ENCODE peak calls at places on chromosomes 7 and 10, in ten cellular contexts. A is RWPE1; M is pancreas; C is stomach; B is right lobe of liver; H is coronary artery; N is CD4-positive, alpha-beta T cell; X is body of pancreas; R is spleen; O is Peyer's patch. U is an unnamed sample.

GRCh38 chr7:82413237-82413636 is 30.3 kb downstream of the CACNA2D1 start:
- DNase-seq in B (no peak), A (no peak), H (no peak), R (no peak), N (no peak), M (no peak), X (no peak), C (no peak), O (no peak), U (no peak)

GRCh38 chr10:77301305-77301730 is 336.3 kb downstream of the KCNMA1 start:
- DNase-seq in H (no peak), R (no peak), C (no peak), B (no peak), A (peak), N (no peak), M (no peak), X (no peak), O (no peak), U (no peak)

GRCh38 chr10:121132278-121132672 is 281.1 kb downstream of the WDR11 start:
- DNase-seq in H (no peak), C (no peak), A (no peak), O (no peak), M (no peak), N (no peak), B (no peak), X (no peak), R (no peak), U (no peak)

GRCh38 chr10:127905623-127906261 is 1.2 kb upstream of the PTPRE start:
- DNase-seq in B (no peak), M (no peak), R (no peak), O (peak), A (no peak), C (no peak), X (no peak), N (no peak), H (no peak), U (no peak)

GRCh38 chr10:112140110-112140755 is 43.3 kb downstream of the GPAM start:
- DNase-seq in H (no peak), M (peak), O (peak), C (peak), X (peak), R (peak), A (peak), N (peak), B (peak), U (peak)

GRCh38 chr7:134605978-134606923 is 40.4 kb upstream of the BPGM start:
- DNase-seq in R (peak), H (no peak), B (peak), X (peak), N (peak), M (peak), A (peak), C (peak), O (peak), U (peak)

GRCh38 chr10:110420401-110421193 is 77.1 kb upstream of the DUSP5 start:
- DNase-seq in B (peak), A (no peak), O (no peak), N (no peak), X (peak), H (no peak), M (peak), R (no peak), C (peak), U (no peak)

GRCh38 chr10:101694056-101694673 is 805 bp downstream of the FBXW4 start:
- DNase-seq in O (peak), M (peak), B (peak), H (peak), X (peak), N (peak), A (peak), R (peak), C (peak), U (peak)

GRCh38 chr7:26348987-26349809 is 57.5 kb downstream of the SNX10 start:
- DNase-seq in C (no peak), B (no peak), O (no peak), N (no peak), X (no peak), M (no peak), H (no peak), A (peak), R (no peak), U (no peak)

GRCh38 chr10:79046991-79047874 is 21.5 kb upstream of the ZMIZ1 start:
- DNase-seq in M (peak), R (peak), N (no peak), A (no peak), B (peak), X (no peak), O (no peak), H (no peak), C (no peak), U (no peak)

GRCh38 chr7:151454306-151454705 is 14.4 kb upstream of the CRYGN start:
- DNase-seq in B (peak), X (no peak), C (no peak), O (no peak), M (no peak), H (no peak), A (no peak), N (no peak), R (peak), U (no peak)

GRCh38 chr7:16708980-16709379 is 44.6 kb upstream of the TSPAN13 start:
- DNase-seq in N (no peak), B (no peak), M (no peak), X (no peak), O (no peak), R (no peak), A (peak), H (no peak), C (no peak), U (peak)

GRCh38 chr10:11285171-11285570 is 267.5 kb downstream of the CELF2 start:
- DNase-seq in X (no peak), A (no peak), R (no peak), N (no peak), H (peak), O (no peak), M (no peak), B (no peak), C (no peak), U (no peak)

GRCh38 chr7:35714407-35714806 is 19.5 kb upstream of the HERPUD2 start:
- DNase-seq in N (no peak), H (no peak), O (no peak), R (no peak), X (no peak), A (no peak), C (no peak), M (no peak), B (no peak), U (no peak)

GRCh38 chr7:107044347-107045194 is at the start of gene PRKAR2B:
- DNase-seq in A (peak), N (peak), B (peak), M (peak), O (peak), H (peak), R (peak), X (peak), C (peak), U (peak)

GRCh38 chr10:79093658-79094411 is 25.1 kb downstream of the ZMIZ1 start:
- DNase-seq in M (peak), B (peak), C (peak), A (no peak), R (no peak), H (no peak), O (peak), X (peak), N (no peak), U (no peak)

GRCh38 chr10:11246752-11247467 is 229.2 kb downstream of the CELF2 start:
- DNase-seq in X (no peak), N (no peak), A (no peak), B (no peak), M (no peak), O (no peak), H (no peak), C (no peak), R (peak), U (no peak)

GRCh38 chr10:12041766-12042408 is 722 bp downstream of the UPF2 start:
- DNase-seq in X (peak), O (peak), R (no peak), B (no peak), N (no peak), A (peak), H (no peak), C (no peak), M (peak), U (peak)

GRCh38 chr10:97771055-97771811 is 566 bp downstream of the SFRP5 start:
- DNase-seq in B (no peak), M (peak), X (no peak), O (no peak), H (no peak), C (no peak), N (no peak), R (no peak), A (peak), U (peak)

GRCh38 chr7:47400741-47401206 is 181.1 kb downstream of the TNS3 start:
- DNase-seq in B (peak), R (peak), C (peak), M (no peak), H (peak), X (no peak), A (no peak), O (peak), N (no peak), U (no peak)

GRCh38 chr7:138952791-138953190 is 28.4 kb downstream of the KIAA1549 start:
- DNase-seq in B (no peak), C (no peak), H (no peak), A (no peak), O (no peak), R (no peak), X (no peak), N (no peak), M (no peak), U (no peak)

GRCh38 chr10:96642973-96643372 is 56.2 kb upstream of the TM9SF3 start:
- DNase-seq in H (no peak), A (no peak), O (peak), B (peak), M (peak), N (peak), C (peak), R (peak), X (peak), U (peak)

GRCh38 chr7:158473238-158473637 is 114.4 kb downstream of the PTPRN2 start:
- DNase-seq in B (no peak), C (no peak), M (no peak), X (no peak), O (no peak), A (no peak), R (no peak), H (no peak), N (no peak), U (no peak)

GRCh38 chr7:88229302-88229870 is 9.5 kb upstream of the SRI start:
- DNase-seq in O (no peak), X (no peak), H (no peak), R (no peak), A (no peak), C (no peak), M (no peak), N (no peak), B (no peak), U (no peak)

GRCh38 chr7:95469187-95469586 is 16.6 kb upstream of the ASB4 start:
- DNase-seq in H (no peak), O (no peak), R (no peak), B (no peak), A (no peak), X (no peak), N (no peak), M (no peak), C (no peak), U (no peak)
- H3K27ac ChIP-seq in H (no peak), O (no peak), R (no peak), B (no peak), A (no peak), X (no peak), N (no peak), M (no peak), C (no peak), U (no peak)

GRCh38 chr7:141557360-141557759 is 6.2 kb downstream of the AGK start:
- DNase-seq in A (no peak), N (no peak), R (no peak), M (no peak), X (no peak), O (no peak), C (no peak), H (no peak), B (no peak), U (no peak)
- TF ChIP-seq CTCF in A (no peak), N (no peak), R (no peak), M (no peak), X (no peak), O (no peak), C (no peak), H (no peak), B (no peak), U (no peak)

GRCh38 chr10:36801660-36802059 is 323.7 kb upstream of the ANKRD30A start:
- DNase-seq in O (no peak), N (no peak), M (no peak), H (no peak), B (no peak), X (no peak), C (no peak), A (no peak), R (no peak), U (no peak)

GRCh38 chr10:36803229-36803628 is 322.2 kb upstream of the ANKRD30A start:
- DNase-seq in R (no peak), O (no peak), X (no peak), B (no peak), M (no peak), C (no peak), N (no peak), A (no peak), H (no peak), U (no peak)

DNA sequence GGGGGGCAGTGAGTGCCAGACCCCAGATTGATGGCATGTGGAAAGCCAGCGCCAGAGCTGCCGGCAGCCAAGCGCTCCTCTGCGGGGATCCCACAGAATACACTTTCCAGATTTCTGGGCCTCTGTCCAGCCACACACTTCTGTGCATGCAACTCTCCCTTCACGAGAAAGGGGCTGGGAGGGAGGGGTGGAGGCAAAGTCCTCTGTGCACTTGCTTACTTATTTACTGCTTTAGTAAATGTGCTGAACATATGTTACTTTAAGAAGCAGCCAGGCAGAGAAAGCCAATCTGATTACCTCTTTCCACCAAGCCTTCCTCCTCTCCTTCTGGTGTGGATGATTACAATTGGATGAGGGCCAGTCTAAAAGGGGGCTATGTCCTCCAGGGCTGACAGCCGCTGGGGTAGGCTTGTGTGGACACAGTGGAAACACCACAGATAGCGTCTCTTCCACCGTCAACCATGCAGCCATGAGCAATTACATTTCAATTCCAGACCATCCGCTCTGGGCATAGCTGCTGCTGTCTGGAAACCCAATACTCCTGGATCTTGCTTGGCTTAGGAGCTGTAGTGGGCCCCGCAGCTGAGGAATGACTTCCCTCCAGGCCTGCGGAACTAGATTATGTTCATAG is 322.8 kb upstream of the ANKRD30A start:
- DNase-seq in X (peak), O (no peak), R (no peak), B (no peak), C (no peak), H (no peak), N (no peak), M (peak), A (no peak), U (no peak)
- H3K27ac ChIP-seq in X (no peak), O (no peak), R (peak), B (no peak), C (no peak), H (no peak), N (no peak), M (no peak), A (no peak), U (no peak)

DNA sequence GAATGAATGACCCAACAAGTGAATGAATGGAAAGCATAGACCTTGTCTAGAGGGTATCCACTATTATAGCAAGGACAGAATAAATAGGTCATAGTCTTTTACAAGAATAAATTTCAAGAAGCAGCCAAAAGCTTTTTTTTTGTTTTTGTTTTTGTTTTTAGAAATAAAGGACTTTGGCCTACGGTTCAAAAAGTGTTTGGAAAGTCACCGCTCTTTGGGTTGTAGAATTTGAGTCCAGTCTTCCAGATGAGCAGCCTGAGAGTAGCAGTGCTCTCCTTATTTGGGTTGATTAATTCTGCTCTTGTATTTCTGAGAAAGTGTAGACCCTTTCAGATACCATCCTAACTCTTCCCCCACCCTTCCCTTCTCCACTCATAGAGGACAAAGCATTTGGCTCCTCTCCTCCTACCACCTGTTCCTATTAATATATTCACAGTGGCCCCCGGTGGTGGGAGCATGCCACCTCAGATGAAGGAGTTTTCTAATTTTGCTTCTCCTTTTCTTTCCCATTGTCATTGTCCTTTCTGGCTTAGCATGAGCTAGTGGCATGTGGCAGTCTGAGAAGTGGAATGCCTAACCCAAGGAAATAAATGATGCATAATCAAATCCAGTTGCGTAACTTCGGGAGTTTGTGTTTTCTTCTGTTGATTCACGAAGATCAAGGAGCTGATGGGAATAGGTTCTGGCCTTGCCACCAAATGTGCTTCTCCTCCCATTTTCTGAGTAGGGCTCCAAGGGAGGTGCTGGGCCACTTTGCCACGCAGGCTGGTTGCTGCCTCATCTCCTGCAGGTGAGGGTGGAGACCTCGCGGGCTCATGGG is 114.7 kb downstream of the CHN2 start:
- DNase-seq in N (no peak), M (no peak), X (no peak), B (no peak), H (no peak), C (no peak), R (no peak), O (no peak), A (peak), U (no peak)
- TF ChIP-seq CTCF in N (no peak), M (no peak), X (peak), B (peak), H (no peak), C (no peak), R (no peak), O (peak), A (peak), U (peak)

GRCh38 chr7:39624935-39625694 is 1.7 kb downstream of the RALA start:
- DNase-seq in H (no peak), B (no peak), R (no peak), M (no peak), X (no peak), A (no peak), N (no peak), O (no peak), C (no peak), U (no peak)
- H3K27ac ChIP-seq in H (no peak), B (no peak), R (peak), M (no peak), X (no peak), A (no peak), N (no peak), O (no peak), C (peak), U (peak)

U was measured in brain microvascular endothelial cell.